ENCODE peak calls at places on chromosomes 12 and 14, in four cellular contexts. V, T, I and O are unnamed samples.

GRCh38 chr14:34064349-34064748 is 113.5 kb upstream of the EGLN3 start:
- DNase-seq in V (peak), T (no peak), I (peak), O (peak)

GRCh38 chr12:28145211-28145610 is 45.0 kb upstream of the CCDC91 start:
- DNase-seq in T (peak), V (no peak), I (peak), O (no peak)

GRCh38 chr12:16881986-16882385 is 276.0 kb upstream of the LMO3 start:
- DNase-seq in T (no peak), I (no peak), V (no peak), O (no peak)

GRCh38 chr14:32129124-32129523 is 52.0 kb downstream of the ARHGAP5 start:
- DNase-seq in V (no peak), T (no peak), I (peak), O (peak)

GRCh38 chr14:49908433-49908782 is 15.5 kb downstream of the ARF6 start:
- DNase-seq in I (no peak), V (no peak), T (no peak), O (no peak)

GRCh38 chr12:12178545-12178944 is 88.3 kb downstream of the LRP6 start:
- DNase-seq in I (no peak), V (no peak), T (no peak), O (peak)

GRCh38 chr14:56379956-56380355 is 199.6 kb upstream of the TMEM260 start:
- DNase-seq in T (no peak), V (no peak), I (peak), O (peak)

GRCh38 chr14:23306113-23306411 is 571 bp upstream of the BCL2L2 start:
- DNase-seq in T (no peak), I (no peak), V (no peak), O (no peak)

GRCh38 chr12:84920331-84920730 is 7.7 kb upstream of the SLC6A15 start:
- DNase-seq in T (no peak), I (peak), V (no peak), O (no peak)

GRCh38 chr12:58557156-58557555 is 363.1 kb downstream of the LRIG3 start:
- DNase-seq in I (peak), V (no peak), T (peak), O (peak)

GRCh38 chr14:81991998-81992397 is 458.3 kb upstream of the SEL1L start:
- DNase-seq in V (peak), I (peak), T (no peak), O (no peak)

GRCh38 chr12:78062781-78063180 is 232.1 kb downstream of the NAV3 start:
- DNase-seq in I (peak), V (peak), T (peak), O (peak)

GRCh38 chr12:120283318-120283717 is 8.4 kb downstream of the RNU4-2 start:
- DNase-seq in V (no peak), I (peak), T (no peak), O (no peak)

GRCh38 chr12:78571953-78572352 is 292.6 kb upstream of the SYT1 start:
- DNase-seq in I (no peak), V (no peak), T (no peak), O (no peak)

GRCh38 chr12:112961074-112961473 is 17.2 kb upstream of the OAS2 start:
- DNase-seq in I (no peak), T (no peak), V (no peak), O (no peak)

GRCh38 chr12:79326663-79327062 is 364.1 kb downstream of the PAWR start:
- DNase-seq in I (no peak), V (no peak), T (no peak), O (no peak)

GRCh38 chr14:80862983-80863382 is 78.6 kb downstream of the CEP128 start:
- DNase-seq in V (no peak), T (peak), I (peak), O (no peak)
- TF ChIP-seq CTCF in V (no peak), T (no peak), I (peak), O (peak)

GRCh38 chr12:92914170-92914569 is 14.9 kb downstream of the EEA1 start:
- DNase-seq in T (no peak), I (no peak), V (no peak), O (no peak)

GRCh38 chr12:92912672-92913071 is 16.4 kb downstream of the EEA1 start:
- DNase-seq in V (no peak), T (no peak), I (no peak), O (no peak)

GRCh38 chr12:92911339-92911738 is 17.8 kb downstream of the EEA1 start:
- DNase-seq in V (no peak), I (no peak), T (no peak), O (no peak)

GRCh38 chr12:92912052-92912451 is 17.0 kb downstream of the EEA1 start:
- DNase-seq in V (no peak), I (no peak), T (no peak), O (peak)

GRCh38 chr12:92915365-92915764 is 13.7 kb downstream of the EEA1 start:
- DNase-seq in I (no peak), V (no peak), T (no peak), O (no peak)
- H3K4me3 ChIP-seq in I (no peak), V (no peak), T (no peak), O (no peak)

GRCh38 chr14:104436741-104437701 is 142.5 kb upstream of the C14orf180 start:
- DNase-seq in V (peak), I (no peak), T (no peak), O (no peak)
- TF ChIP-seq CTCF in V (no peak), I (no peak), T (no peak), O (no peak)

GRCh38 chr12:106082216-106083175 is 56.3 kb downstream of the NUAK1 start:
- DNase-seq in V (no peak), I (no peak), T (no peak), O (no peak)

GRCh38 chr12:106085213-106085612 is 53.5 kb downstream of the NUAK1 start:
- DNase-seq in T (no peak), I (no peak), V (no peak), O (no peak)

GRCh38 chr12:106086696-106087095 is 52.1 kb downstream of the NUAK1 start:
- DNase-seq in V (no peak), T (no peak), I (no peak), O (no peak)

GRCh38 chr12:106084759-106085158 is 54.0 kb downstream of the NUAK1 start:
- DNase-seq in V (no peak), T (no peak), I (no peak), O (no peak)

DNA sequence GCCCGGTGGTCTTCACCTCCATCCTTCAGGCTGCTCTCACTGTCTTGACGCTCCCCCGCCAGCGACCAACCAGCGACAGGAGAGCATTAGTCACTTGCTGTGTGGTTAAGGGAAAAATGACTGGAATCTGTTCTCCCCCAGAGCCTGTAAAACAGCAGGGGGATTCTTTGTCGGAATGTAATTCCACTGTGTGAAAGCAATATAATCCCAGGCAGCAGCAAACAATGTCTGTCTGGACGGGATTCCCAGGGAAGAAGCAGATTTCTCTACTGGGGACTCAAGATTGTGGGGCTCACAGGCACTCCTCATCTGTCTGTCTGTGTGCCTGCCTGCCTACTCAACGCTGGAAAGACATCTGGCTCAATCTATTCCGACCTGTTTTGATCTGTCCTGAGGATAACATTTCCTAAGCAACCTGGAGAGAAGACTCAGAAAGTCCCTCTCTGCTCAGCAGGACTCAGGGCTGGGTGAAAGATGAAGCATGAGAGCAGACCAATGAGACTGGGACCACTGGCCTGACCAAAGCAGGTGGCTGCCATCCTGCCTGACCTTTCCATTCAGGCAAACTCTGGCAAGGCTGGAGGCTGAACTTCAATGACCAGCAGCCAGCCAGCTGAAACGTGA is 54.6 kb downstream of the NUAK1 start:
- DNase-seq in V (no peak), I (peak), T (no peak), O (peak)
- H3K4me3 ChIP-seq in V (no peak), I (no peak), T (no peak), O (no peak)

GRCh38 chr12:109934026-109934425 is 34.0 kb downstream of the TCHP start:
- DNase-seq in T (peak), I (no peak), V (peak), O (peak)
- TF ChIP-seq CTCF in T (peak), I (peak), V (peak), O (peak)